ENCODE peak calls at places on chromosomes 1 and 21, in four cellular contexts. D is pancreas, A is HFF-Myc, I is progenitor cell of endocrine pancreas. W is an unnamed sample.

GRCh38 chr1:81509619-81510018 is 291.1 kb upstream of the ADGRL2 start:
- DNase-seq in D (no peak), A (no peak), I (no peak), W (no peak)

GRCh38 chr21:39805983-39806382 is 61.0 kb downstream of the IGSF5 start:
- DNase-seq in D (no peak), A (no peak), I (no peak), W (no peak)

GRCh38 chr1:107919953-107920352 is 45.0 kb downstream of the VAV3 start:
- DNase-seq in D (no peak), A (no peak), I (no peak), W (no peak)

GRCh38 chr1:41411229-41411628 is 50.0 kb downstream of the FOXO6 start:
- DNase-seq in D (no peak), A (no peak), I (no peak), W (no peak)

GRCh38 chr1:245953876-245954660 is 553.0 kb downstream of the SMYD3 start:
- DNase-seq in D (no peak), A (no peak), I (no peak), W (no peak)

GRCh38 chr1:65232402-65233122 is 76.8 kb upstream of the DNAJC6 start:
- DNase-seq in D (no peak), A (no peak), I (no peak), W (no peak)

GRCh38 chr1:66705100-66705499 is 47.2 kb upstream of the DYNLT5 start:
- DNase-seq in D (no peak), A (no peak), I (no peak), W (no peak)

GRCh38 chr1:205505791-205506190 is 1.3 kb downstream of the CDK18 start:
- DNase-seq in D (peak), A (no peak), I (no peak), W (no peak)

DNA sequence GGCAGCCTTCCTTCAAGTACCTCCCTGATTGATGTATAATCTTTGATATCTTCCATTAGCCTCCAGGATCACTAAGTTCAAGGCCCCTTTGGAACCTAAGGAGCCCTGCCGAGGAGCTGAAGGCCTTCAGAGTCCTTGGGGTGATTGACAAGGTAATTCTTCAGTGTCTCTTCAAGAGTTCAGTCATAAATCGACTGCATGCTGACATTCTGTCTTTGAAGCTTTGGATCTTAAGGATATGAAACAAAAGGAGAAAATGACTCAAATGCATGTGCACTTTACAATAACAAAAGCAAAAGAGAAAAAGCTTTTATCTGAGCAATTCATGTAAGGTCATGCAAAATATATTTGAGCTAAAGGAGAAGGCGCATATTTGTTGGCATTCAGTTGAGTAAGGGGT is 125.3 kb downstream of the RPS6KC1 start:
- DNase-seq in D (no peak), A (no peak), I (no peak), W (no peak)
- TF ChIP-seq CTCF in D (no peak), A (no peak), I (no peak), W (no peak)

GRCh38 chr1:230798187-230798484 is 50.9 kb downstream of the CAPN9 start:
- DNase-seq in D (no peak), A (no peak), I (no peak), W (no peak)
- TF ChIP-seq CTCF in D (no peak), A (no peak), I (no peak), W (no peak)

GRCh38 chr1:232306269-232306911 is 323.5 kb downstream of the SIPA1L2 start:
- DNase-seq in D (peak), A (no peak), I (no peak), W (peak)
- TF ChIP-seq CTCF in D (no peak), A (no peak), I (peak), W (no peak)

GRCh38 chr1:184463680-184464079 is 76.9 kb downstream of the C1orf21 start:
- DNase-seq in D (no peak), A (no peak), I (no peak), W (no peak)
- TF ChIP-seq CTCF in D (no peak), A (no peak), I (no peak), W (no peak)

W was measured in nephron progenitor cell.